ENCODE peak calls at places on chromosome 1, in five cellular contexts. One of them, this sample, is unnamed.
A peak's percentile ranks its signal among the peaks of the same experiment; 100 is the strongest.

GRCh38 chr1:192474080-192474683 is 101.4 kb upstream of the RGS1 start:
- DNase-seq in A549: peak; percentile 30
- DNase-seq in WERI-Rb-1: no peak
- DNase-seq in GM12878: no peak
- DNase-seq in tibial artery: no peak
- DNase-seq in this sample: peak; percentile 30

GRCh38 chr1:36880155-36881070 is 153.9 kb downstream of the GRIK3 start:
- DNase-seq in A549: no peak
- DNase-seq in WERI-Rb-1: no peak
- DNase-seq in GM12878: no peak
- DNase-seq in tibial artery: peak; percentile 51
- DNase-seq in this sample: no peak

GRCh38 chr1:54566438-54567141 is 18.6 kb downstream of the ACOT11 start:
- DNase-seq in A549: no peak
- DNase-seq in WERI-Rb-1: no peak
- DNase-seq in GM12878: no peak
- DNase-seq in tibial artery: no peak
- DNase-seq in this sample: no peak

GRCh38 chr1:182189535-182190066 is 128.1 kb upstream of the ZNF648 start:
- DNase-seq in A549: no peak
- DNase-seq in WERI-Rb-1: no peak
- DNase-seq in GM12878: no peak
- DNase-seq in tibial artery: no peak
- DNase-seq in this sample: no peak

GRCh38 chr1:149844096-149844495 is 55.3 kb upstream of the BOLA1 start:
- DNase-seq in A549: peak; percentile 15
- DNase-seq in WERI-Rb-1: no peak
- DNase-seq in GM12878: no peak
- DNase-seq in tibial artery: no peak
- DNase-seq in this sample: no peak

GRCh38 chr1:222643603-222643936 is 25.7 kb downstream of the MIA3 start:
- DNase-seq in A549: peak; percentile 13
- DNase-seq in WERI-Rb-1: no peak
- DNase-seq in GM12878: no peak
- DNase-seq in tibial artery: no peak
- DNase-seq in this sample: peak; percentile 41

GRCh38 chr1:232944342-232944741 is 6.1 kb upstream of the NTPCR start:
- DNase-seq in A549: no peak
- DNase-seq in WERI-Rb-1: no peak
- DNase-seq in GM12878: no peak
- DNase-seq in tibial artery: no peak
- DNase-seq in this sample: no peak

GRCh38 chr1:180950321-180950720 is 37.6 kb downstream of the KIAA1614 start:
- DNase-seq in A549: no peak
- DNase-seq in WERI-Rb-1: no peak
- DNase-seq in GM12878: no peak
- DNase-seq in tibial artery: no peak
- DNase-seq in this sample: no peak

GRCh38 chr1:38029725-38030511 is 16.7 kb downstream of the POU3F1 start:
- DNase-seq in A549: no peak
- DNase-seq in WERI-Rb-1: peak; percentile 80
- DNase-seq in GM12878: peak; percentile 75
- DNase-seq in tibial artery: no peak
- DNase-seq in this sample: no peak

GRCh38 chr1:10529772-10530171 is 55.0 kb downstream of the PEX14 start:
- DNase-seq in A549: no peak
- DNase-seq in WERI-Rb-1: no peak
- DNase-seq in GM12878: no peak
- DNase-seq in tibial artery: no peak
- DNase-seq in this sample: no peak

GRCh38 chr1:1400576-1401456 is 1.7 kb upstream of the CCNL2 start:
- DNase-seq in A549: no peak
- DNase-seq in WERI-Rb-1: no peak
- DNase-seq in GM12878: no peak
- DNase-seq in tibial artery: no peak
- DNase-seq in this sample: no peak

DNA sequence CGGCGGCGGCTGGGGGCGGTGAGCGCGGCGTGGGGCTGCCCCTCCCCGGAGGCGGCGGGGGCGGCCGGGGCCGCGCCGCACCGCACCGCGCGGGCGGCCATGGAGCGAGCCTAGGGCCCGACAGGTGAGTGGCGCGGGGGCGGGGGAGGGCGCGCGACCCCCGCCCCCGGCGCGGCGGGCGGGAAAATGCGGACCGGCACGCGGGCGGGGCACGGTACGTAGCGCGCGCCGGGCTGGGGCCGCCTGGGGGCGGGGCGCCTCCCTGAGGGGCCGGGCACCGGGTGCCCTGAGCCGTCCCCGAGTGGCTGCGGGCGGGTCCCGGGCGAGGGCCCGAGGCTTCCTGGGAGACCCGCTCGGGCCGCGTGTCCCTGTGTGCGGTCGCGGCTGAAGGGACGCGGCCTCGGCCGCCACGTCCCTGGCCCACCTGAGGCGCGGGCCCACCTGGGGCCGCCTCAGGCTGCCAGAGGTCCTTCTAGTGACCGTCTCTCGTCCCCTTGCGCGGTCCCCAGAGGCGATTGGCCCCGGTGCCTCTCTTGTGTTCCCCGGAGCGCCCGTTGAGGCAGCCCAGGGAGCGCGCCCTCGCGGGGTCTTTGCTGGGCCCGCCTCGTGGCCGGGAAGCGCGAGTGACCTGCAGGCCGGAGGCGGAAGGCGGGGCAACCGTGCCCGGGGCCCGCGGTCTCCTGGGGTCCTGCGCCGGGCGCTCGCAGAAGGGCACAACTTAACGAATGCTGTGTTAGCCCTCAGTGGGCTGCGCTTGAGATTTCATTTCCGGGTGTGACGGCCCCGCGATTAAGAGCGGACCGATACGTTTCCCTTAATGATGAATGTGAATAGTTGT is 500 bp downstream of the FAM20B start:
- DNase-seq in A549: peak; percentile 77
- DNase-seq in WERI-Rb-1: peak; percentile 88
- DNase-seq in GM12878: no peak
- DNase-seq in tibial artery: peak; percentile 86
- DNase-seq in this sample: peak; percentile 89
- TF ChIP-seq CTCF in A549: no peak
- TF ChIP-seq CTCF in WERI-Rb-1: no peak
- TF ChIP-seq CTCF in GM12878: no peak
- TF ChIP-seq CTCF in tibial artery: peak; percentile 4
- TF ChIP-seq CTCF in this sample: no peak

GRCh38 chr1:20735581-20736111 is 3.1 kb upstream of the SH2D5 start:
- DNase-seq in A549: no peak
- DNase-seq in WERI-Rb-1: no peak
- DNase-seq in GM12878: no peak
- DNase-seq in tibial artery: no peak
- DNase-seq in this sample: no peak

GRCh38 chr1:20732071-20732587 is 374 bp downstream of the SH2D5 start:
- DNase-seq in A549: peak; percentile 72
- DNase-seq in WERI-Rb-1: peak; percentile 76
- DNase-seq in GM12878: no peak
- DNase-seq in tibial artery: no peak
- DNase-seq in this sample: peak; percentile 66

GRCh38 chr1:20731057-20731991 is 1.2 kb downstream of the SH2D5 start:
- DNase-seq in A549: no peak
- DNase-seq in WERI-Rb-1: no peak
- DNase-seq in GM12878: no peak
- DNase-seq in tibial artery: no peak
- DNase-seq in this sample: no peak

GRCh38 chr1:20732588-20733360 is at the start of gene SH2D5:
- DNase-seq in A549: peak; percentile 77
- DNase-seq in WERI-Rb-1: peak; percentile 69
- DNase-seq in GM12878: peak; percentile 50
- DNase-seq in tibial artery: peak; percentile 89
- DNase-seq in this sample: peak; percentile 71

GRCh38 chr1:20733361-20733975 is 965 bp upstream of the SH2D5 start:
- DNase-seq in A549: no peak
- DNase-seq in WERI-Rb-1: no peak
- DNase-seq in GM12878: no peak
- DNase-seq in tibial artery: no peak
- DNase-seq in this sample: no peak
- TF ChIP-seq CTCF in A549: no peak
- TF ChIP-seq CTCF in WERI-Rb-1: no peak
- TF ChIP-seq CTCF in GM12878: no peak
- TF ChIP-seq CTCF in tibial artery: no peak
- TF ChIP-seq CTCF in this sample: no peak

DNA sequence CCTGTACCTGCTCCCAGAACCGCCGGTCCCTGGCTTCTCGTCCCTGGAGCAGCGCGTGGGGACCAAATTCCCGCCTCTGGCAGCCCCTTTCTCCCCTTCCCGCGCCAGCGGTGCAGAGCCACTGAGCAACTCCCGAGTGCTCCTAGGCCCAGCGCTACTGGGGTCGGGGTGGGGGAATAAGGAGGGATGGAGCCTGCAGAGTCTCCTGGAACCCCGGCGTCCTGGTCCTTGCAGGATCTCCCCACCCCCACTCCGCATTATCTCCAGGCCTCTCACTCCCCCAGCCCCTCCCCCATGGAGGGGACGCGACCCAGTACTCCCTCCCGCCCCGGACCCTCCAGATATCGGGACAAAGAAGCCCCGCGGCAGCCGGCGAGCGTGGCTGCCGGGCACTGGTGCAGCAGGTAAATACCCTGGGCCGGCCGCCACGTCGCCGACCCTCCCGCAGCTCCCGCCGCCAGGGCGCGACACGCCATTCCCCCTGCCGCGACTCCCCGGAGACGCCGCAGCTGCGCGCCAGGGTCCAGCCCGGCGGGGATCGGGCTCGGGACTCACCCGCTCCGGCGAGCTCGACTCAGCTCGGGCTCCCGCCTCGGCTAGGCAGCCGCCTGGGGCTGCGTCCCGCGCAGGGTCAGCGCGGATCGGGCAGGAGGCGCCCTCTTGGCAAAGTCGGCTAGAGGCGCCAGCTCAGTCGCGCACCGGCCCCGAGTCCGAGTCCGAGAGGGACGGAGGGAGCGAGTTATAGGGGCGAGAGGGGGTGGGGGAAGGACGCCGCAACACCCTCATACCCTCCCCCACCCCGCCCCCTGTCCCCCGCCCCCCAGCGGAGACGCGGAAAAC is 1.2 kb downstream of the SYT6 start:
- DNase-seq in A549: peak; percentile 41
- DNase-seq in WERI-Rb-1: peak; percentile 50
- DNase-seq in GM12878: no peak
- DNase-seq in tibial artery: peak; percentile 68
- DNase-seq in this sample: no peak
- TF ChIP-seq CTCF in A549: no peak
- TF ChIP-seq CTCF in WERI-Rb-1: no peak
- TF ChIP-seq CTCF in GM12878: no peak
- TF ChIP-seq CTCF in tibial artery: no peak
- TF ChIP-seq CTCF in this sample: no peak

GRCh38 chr1:161768461-161768860 is 2.3 kb downstream of the ATF6 start:
- DNase-seq in A549: no peak
- DNase-seq in WERI-Rb-1: no peak
- DNase-seq in GM12878: no peak
- DNase-seq in tibial artery: no peak
- DNase-seq in this sample: no peak

GRCh38 chr1:161766102-161766981 is at the start of gene ATF6:
- DNase-seq in A549: peak; percentile 78
- DNase-seq in WERI-Rb-1: peak; percentile 92
- DNase-seq in GM12878: peak; percentile 72
- DNase-seq in tibial artery: peak; percentile 94
- DNase-seq in this sample: peak; percentile 87

GRCh38 chr1:161768986-161769672 is 3.0 kb downstream of the ATF6 start:
- DNase-seq in A549: no peak
- DNase-seq in WERI-Rb-1: no peak
- DNase-seq in GM12878: no peak
- DNase-seq in tibial artery: no peak
- DNase-seq in this sample: no peak

DNA sequence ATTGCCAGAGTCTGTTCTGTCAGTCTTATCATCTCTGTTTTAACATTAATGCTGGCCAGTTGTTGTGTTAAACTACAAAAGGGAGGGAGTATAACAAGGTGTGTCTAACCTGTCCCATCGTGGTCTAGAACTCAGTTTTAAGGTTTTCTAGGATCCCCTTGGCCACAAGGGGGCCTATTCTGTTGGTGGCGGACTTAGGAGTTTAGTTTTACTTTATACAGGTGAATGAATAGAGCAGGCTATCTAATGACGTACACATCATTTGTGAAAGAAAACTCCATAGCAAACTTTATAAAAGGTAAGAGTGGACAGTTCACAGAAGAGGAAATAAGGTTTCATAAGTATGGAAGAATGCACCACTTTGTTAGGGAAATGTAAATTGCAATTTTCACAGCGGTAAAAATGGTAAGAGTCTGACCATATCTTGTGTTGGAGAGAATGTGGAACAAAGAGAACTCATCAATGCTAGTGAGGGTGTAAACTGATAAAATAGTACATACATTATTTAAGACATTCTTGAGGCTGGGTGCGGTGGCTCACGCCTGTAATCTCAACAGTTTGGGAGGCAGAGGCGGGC is 2.5 kb upstream of the ATF6 start:
- DNase-seq in A549: peak; percentile 47
- DNase-seq in WERI-Rb-1: no peak
- DNase-seq in GM12878: no peak
- DNase-seq in tibial artery: no peak
- DNase-seq in this sample: peak; percentile 56
- TF ChIP-seq CTCF in A549: peak; percentile 56
- TF ChIP-seq CTCF in WERI-Rb-1: peak; percentile 55
- TF ChIP-seq CTCF in GM12878: peak; percentile 33
- TF ChIP-seq CTCF in tibial artery: no peak
- TF ChIP-seq CTCF in this sample: no peak

GRCh38 chr1:83548311-83548710 is 450.6 kb downstream of the TTLL7 start:
- DNase-seq in A549: no peak
- DNase-seq in WERI-Rb-1: no peak
- DNase-seq in GM12878: no peak
- DNase-seq in tibial artery: no peak
- DNase-seq in this sample: no peak

GRCh38 chr1:83547903-83548302 is 451.0 kb downstream of the TTLL7 start:
- DNase-seq in A549: no peak
- DNase-seq in WERI-Rb-1: no peak
- DNase-seq in GM12878: no peak
- DNase-seq in tibial artery: no peak
- DNase-seq in this sample: no peak

GRCh38 chr1:83546863-83547262 is 452.1 kb downstream of the TTLL7 start:
- DNase-seq in A549: no peak
- DNase-seq in WERI-Rb-1: peak; percentile 8
- DNase-seq in GM12878: no peak
- DNase-seq in tibial artery: no peak
- DNase-seq in this sample: no peak

GRCh38 chr1:83543222-83543973 is 455.5 kb downstream of the TTLL7 start:
- DNase-seq in A549: no peak
- DNase-seq in WERI-Rb-1: no peak
- DNase-seq in GM12878: no peak
- DNase-seq in tibial artery: no peak
- DNase-seq in this sample: no peak

DNA sequence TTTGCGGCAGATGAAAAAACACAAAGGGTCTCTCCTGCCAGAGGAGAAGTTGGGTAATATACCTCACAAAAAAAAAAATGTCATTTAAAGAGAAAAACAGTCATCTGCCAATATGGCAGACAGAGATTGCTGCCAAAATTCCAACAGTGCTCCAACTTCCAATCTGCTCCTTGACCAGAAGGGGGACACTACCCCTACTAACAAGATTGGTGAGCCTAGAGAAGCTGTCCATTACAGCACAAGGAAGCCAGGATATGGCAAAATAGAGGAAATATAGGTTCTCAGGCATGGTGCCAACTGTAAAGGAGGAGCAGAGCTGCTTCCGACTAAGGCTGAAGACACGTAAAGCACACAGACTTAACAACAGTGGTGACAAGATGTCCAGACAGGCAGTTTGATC is 453.5 kb downstream of the TTLL7 start:
- DNase-seq in A549: no peak
- DNase-seq in WERI-Rb-1: no peak
- DNase-seq in GM12878: no peak
- DNase-seq in tibial artery: no peak
- DNase-seq in this sample: no peak
- TF ChIP-seq CTCF in A549: no peak
- TF ChIP-seq CTCF in WERI-Rb-1: peak; percentile 49
- TF ChIP-seq CTCF in GM12878: no peak
- TF ChIP-seq CTCF in tibial artery: no peak
- TF ChIP-seq CTCF in this sample: no peak

GRCh38 chr1:39354572-39354971 is 136.9 kb upstream of the BMP8A start:
- DNase-seq in A549: no peak
- DNase-seq in WERI-Rb-1: no peak
- DNase-seq in GM12878: no peak
- DNase-seq in tibial artery: no peak
- DNase-seq in this sample: no peak
- TF ChIP-seq CTCF in A549: no peak
- TF ChIP-seq CTCF in WERI-Rb-1: no peak
- TF ChIP-seq CTCF in GM12878: peak; percentile 20
- TF ChIP-seq CTCF in tibial artery: no peak
- TF ChIP-seq CTCF in this sample: no peak

This sample was measured in Calu3.